ENCODE peak calls at places on chromosome 9, in eight cellular contexts. One of them, this sample, is unnamed.

GRCh38 chr9:130530932-130531331 is 48.4 kb upstream of the FUBP3 start:
- DNase-seq in lower lobe of right lung: no peak
- DNase-seq in IMR-90: no peak
- DNase-seq in CD8-positive, alpha-beta T cell: no peak
- DNase-seq in PC-9: peak
- DNase-seq in mesothelial cell of epicardium: no peak
- DNase-seq in RWPE1: peak
- DNase-seq in activated CD8-positive, alpha-beta T cell treated with anti-CD3 and anti-CD28 coated beads for 36 hours: no peak
- DNase-seq in this sample: no peak

GRCh38 chr9:92247296-92247695 is 46.2 kb downstream of the IARS1 start:
- DNase-seq in lower lobe of right lung: no peak
- DNase-seq in mesothelial cell of epicardium: no peak
- DNase-seq in CD8-positive, alpha-beta T cell: no peak
- DNase-seq in activated CD8-positive, alpha-beta T cell treated with anti-CD3 and anti-CD28 coated beads for 36 hours: no peak
- DNase-seq in IMR-90: peak
- DNase-seq in PC-9: no peak
- DNase-seq in RWPE1: no peak
- DNase-seq in this sample: no peak

GRCh38 chr9:95127249-95128176 is 190.0 kb downstream of the FANCC start:
- DNase-seq in lower lobe of right lung: peak
- DNase-seq in CD8-positive, alpha-beta T cell: peak
- DNase-seq in activated CD8-positive, alpha-beta T cell treated with anti-CD3 and anti-CD28 coated beads for 36 hours: peak
- DNase-seq in PC-9: peak
- DNase-seq in IMR-90: peak
- DNase-seq in mesothelial cell of epicardium: peak
- DNase-seq in RWPE1: peak
- DNase-seq in this sample: peak

GRCh38 chr9:134912126-134912840 is 5.4 kb downstream of the FCN1 start:
- DNase-seq in lower lobe of right lung: peak
- DNase-seq in CD8-positive, alpha-beta T cell: no peak
- DNase-seq in activated CD8-positive, alpha-beta T cell treated with anti-CD3 and anti-CD28 coated beads for 36 hours: no peak
- DNase-seq in PC-9: no peak
- DNase-seq in RWPE1: no peak
- DNase-seq in IMR-90: no peak
- DNase-seq in mesothelial cell of epicardium: peak
- DNase-seq in this sample: no peak

GRCh38 chr9:7561527-7561926 is 238.1 kb downstream of the DMAC1 start:
- DNase-seq in activated CD8-positive, alpha-beta T cell treated with anti-CD3 and anti-CD28 coated beads for 36 hours: no peak
- DNase-seq in mesothelial cell of epicardium: no peak
- DNase-seq in lower lobe of right lung: no peak
- DNase-seq in RWPE1: no peak
- DNase-seq in IMR-90: no peak
- DNase-seq in PC-9: no peak
- DNase-seq in CD8-positive, alpha-beta T cell: no peak
- DNase-seq in this sample: no peak

GRCh38 chr9:110142868-110143866 is 64.8 kb downstream of the C9orf152 start:
- DNase-seq in CD8-positive, alpha-beta T cell: no peak
- DNase-seq in PC-9: no peak
- DNase-seq in IMR-90: no peak
- DNase-seq in lower lobe of right lung: no peak
- DNase-seq in mesothelial cell of epicardium: no peak
- DNase-seq in RWPE1: no peak
- DNase-seq in activated CD8-positive, alpha-beta T cell treated with anti-CD3 and anti-CD28 coated beads for 36 hours: no peak
- DNase-seq in this sample: no peak

GRCh38 chr9:123043081-123043939 is 9.8 kb downstream of the GPR21 start:
- DNase-seq in PC-9: no peak
- DNase-seq in activated CD8-positive, alpha-beta T cell treated with anti-CD3 and anti-CD28 coated beads for 36 hours: no peak
- DNase-seq in IMR-90: no peak
- DNase-seq in mesothelial cell of epicardium: no peak
- DNase-seq in CD8-positive, alpha-beta T cell: no peak
- DNase-seq in RWPE1: no peak
- DNase-seq in lower lobe of right lung: no peak
- DNase-seq in this sample: no peak

GRCh38 chr9:126436545-126437269 is 110.1 kb downstream of the MVB12B start:
- DNase-seq in RWPE1: no peak
- DNase-seq in mesothelial cell of epicardium: no peak
- DNase-seq in PC-9: no peak
- DNase-seq in lower lobe of right lung: no peak
- DNase-seq in activated CD8-positive, alpha-beta T cell treated with anti-CD3 and anti-CD28 coated beads for 36 hours: no peak
- DNase-seq in CD8-positive, alpha-beta T cell: no peak
- DNase-seq in IMR-90: peak
- DNase-seq in this sample: peak

GRCh38 chr9:18720691-18721090 is 246.7 kb downstream of the ADAMTSL1 start:
- DNase-seq in mesothelial cell of epicardium: no peak
- DNase-seq in IMR-90: peak
- DNase-seq in CD8-positive, alpha-beta T cell: no peak
- DNase-seq in lower lobe of right lung: no peak
- DNase-seq in PC-9: no peak
- DNase-seq in RWPE1: no peak
- DNase-seq in activated CD8-positive, alpha-beta T cell treated with anti-CD3 and anti-CD28 coated beads for 36 hours: no peak
- DNase-seq in this sample: no peak

GRCh38 chr9:129319938-129320481 is 141.9 kb upstream of the IER5L start:
- DNase-seq in PC-9: no peak
- DNase-seq in CD8-positive, alpha-beta T cell: no peak
- DNase-seq in RWPE1: no peak
- DNase-seq in activated CD8-positive, alpha-beta T cell treated with anti-CD3 and anti-CD28 coated beads for 36 hours: no peak
- DNase-seq in IMR-90: no peak
- DNase-seq in mesothelial cell of epicardium: peak
- DNase-seq in lower lobe of right lung: no peak
- DNase-seq in this sample: no peak

GRCh38 chr9:118558891-118559290 is 810.3 kb downstream of the BRINP1 start:
- DNase-seq in RWPE1: no peak
- DNase-seq in mesothelial cell of epicardium: no peak
- DNase-seq in IMR-90: no peak
- DNase-seq in PC-9: no peak
- DNase-seq in CD8-positive, alpha-beta T cell: no peak
- DNase-seq in lower lobe of right lung: no peak
- DNase-seq in activated CD8-positive, alpha-beta T cell treated with anti-CD3 and anti-CD28 coated beads for 36 hours: no peak
- DNase-seq in this sample: no peak

GRCh38 chr9:78029601-78030552 is 1.7 kb downstream of the GNAQ start:
- DNase-seq in RWPE1: peak
- DNase-seq in CD8-positive, alpha-beta T cell: no peak
- DNase-seq in mesothelial cell of epicardium: no peak
- DNase-seq in activated CD8-positive, alpha-beta T cell treated with anti-CD3 and anti-CD28 coated beads for 36 hours: peak
- DNase-seq in PC-9: peak
- DNase-seq in IMR-90: peak
- DNase-seq in lower lobe of right lung: peak
- DNase-seq in this sample: peak

GRCh38 chr9:90600029-90600428 is 42.6 kb downstream of the DIRAS2 start:
- DNase-seq in CD8-positive, alpha-beta T cell: no peak
- DNase-seq in lower lobe of right lung: no peak
- DNase-seq in mesothelial cell of epicardium: no peak
- DNase-seq in IMR-90: no peak
- DNase-seq in PC-9: no peak
- DNase-seq in activated CD8-positive, alpha-beta T cell treated with anti-CD3 and anti-CD28 coated beads for 36 hours: no peak
- DNase-seq in RWPE1: peak
- DNase-seq in this sample: no peak

GRCh38 chr9:124012368-124013262 is 1.0 kb downstream of the LHX2 start:
- DNase-seq in lower lobe of right lung: no peak
- DNase-seq in mesothelial cell of epicardium: no peak
- DNase-seq in RWPE1: no peak
- DNase-seq in IMR-90: no peak
- DNase-seq in PC-9: no peak
- DNase-seq in CD8-positive, alpha-beta T cell: no peak
- DNase-seq in activated CD8-positive, alpha-beta T cell treated with anti-CD3 and anti-CD28 coated beads for 36 hours: no peak
- DNase-seq in this sample: no peak

GRCh38 chr9:104991144-104991953 is 63.4 kb upstream of the ABCA1 start:
- DNase-seq in IMR-90: peak
- DNase-seq in RWPE1: peak
- DNase-seq in activated CD8-positive, alpha-beta T cell treated with anti-CD3 and anti-CD28 coated beads for 36 hours: peak
- DNase-seq in lower lobe of right lung: peak
- DNase-seq in CD8-positive, alpha-beta T cell: peak
- DNase-seq in PC-9: peak
- DNase-seq in mesothelial cell of epicardium: peak
- DNase-seq in this sample: peak

GRCh38 chr9:134936021-134936761 is 18.5 kb upstream of the FCN1 start:
- DNase-seq in CD8-positive, alpha-beta T cell: no peak
- DNase-seq in RWPE1: peak
- DNase-seq in mesothelial cell of epicardium: no peak
- DNase-seq in lower lobe of right lung: peak
- DNase-seq in IMR-90: no peak
- DNase-seq in activated CD8-positive, alpha-beta T cell treated with anti-CD3 and anti-CD28 coated beads for 36 hours: no peak
- DNase-seq in PC-9: no peak
- DNase-seq in this sample: no peak

GRCh38 chr9:89911721-89912604 is 307.2 kb downstream of the GADD45G start:
- DNase-seq in IMR-90: peak
- DNase-seq in CD8-positive, alpha-beta T cell: no peak
- DNase-seq in activated CD8-positive, alpha-beta T cell treated with anti-CD3 and anti-CD28 coated beads for 36 hours: no peak
- DNase-seq in lower lobe of right lung: no peak
- DNase-seq in RWPE1: no peak
- DNase-seq in mesothelial cell of epicardium: no peak
- DNase-seq in PC-9: no peak
- DNase-seq in this sample: no peak

GRCh38 chr9:5767968-5768932 is 64.7 kb downstream of the ERMP1 start:
- DNase-seq in IMR-90: no peak
- DNase-seq in activated CD8-positive, alpha-beta T cell treated with anti-CD3 and anti-CD28 coated beads for 36 hours: peak
- DNase-seq in mesothelial cell of epicardium: no peak
- DNase-seq in RWPE1: no peak
- DNase-seq in CD8-positive, alpha-beta T cell: no peak
- DNase-seq in PC-9: no peak
- DNase-seq in lower lobe of right lung: no peak
- DNase-seq in this sample: no peak

GRCh38 chr9:136264046-136264802 is 18.6 kb upstream of the QSOX2 start:
- DNase-seq in lower lobe of right lung: no peak
- DNase-seq in CD8-positive, alpha-beta T cell: no peak
- DNase-seq in activated CD8-positive, alpha-beta T cell treated with anti-CD3 and anti-CD28 coated beads for 36 hours: no peak
- DNase-seq in IMR-90: no peak
- DNase-seq in PC-9: no peak
- DNase-seq in RWPE1: no peak
- DNase-seq in mesothelial cell of epicardium: no peak
- DNase-seq in this sample: no peak
- TF ChIP-seq CTCF in lower lobe of right lung: no peak
- TF ChIP-seq CTCF in CD8-positive, alpha-beta T cell: no peak
- TF ChIP-seq CTCF in activated CD8-positive, alpha-beta T cell treated with anti-CD3 and anti-CD28 coated beads for 36 hours: no peak
- TF ChIP-seq CTCF in IMR-90: no peak
- TF ChIP-seq CTCF in PC-9: no peak
- TF ChIP-seq CTCF in RWPE1: no peak
- TF ChIP-seq CTCF in mesothelial cell of epicardium: no peak
- TF ChIP-seq CTCF in this sample: peak

GRCh38 chr9:100498592-100498991 is 25.6 kb downstream of the TMEFF1 start:
- DNase-seq in IMR-90: peak
- DNase-seq in PC-9: no peak
- DNase-seq in CD8-positive, alpha-beta T cell: no peak
- DNase-seq in lower lobe of right lung: no peak
- DNase-seq in activated CD8-positive, alpha-beta T cell treated with anti-CD3 and anti-CD28 coated beads for 36 hours: no peak
- DNase-seq in RWPE1: peak
- DNase-seq in mesothelial cell of epicardium: no peak
- DNase-seq in this sample: no peak

GRCh38 chr9:100489836-100490235 is 16.9 kb downstream of the TMEFF1 start:
- DNase-seq in PC-9: no peak
- DNase-seq in IMR-90: no peak
- DNase-seq in mesothelial cell of epicardium: no peak
- DNase-seq in activated CD8-positive, alpha-beta T cell treated with anti-CD3 and anti-CD28 coated beads for 36 hours: no peak
- DNase-seq in lower lobe of right lung: no peak
- DNase-seq in RWPE1: no peak
- DNase-seq in CD8-positive, alpha-beta T cell: no peak
- DNase-seq in this sample: no peak

GRCh38 chr9:100488171-100488570 is 15.2 kb downstream of the TMEFF1 start:
- DNase-seq in IMR-90: no peak
- DNase-seq in RWPE1: no peak
- DNase-seq in PC-9: no peak
- DNase-seq in CD8-positive, alpha-beta T cell: no peak
- DNase-seq in lower lobe of right lung: no peak
- DNase-seq in activated CD8-positive, alpha-beta T cell treated with anti-CD3 and anti-CD28 coated beads for 36 hours: no peak
- DNase-seq in mesothelial cell of epicardium: no peak
- DNase-seq in this sample: no peak

DNA sequence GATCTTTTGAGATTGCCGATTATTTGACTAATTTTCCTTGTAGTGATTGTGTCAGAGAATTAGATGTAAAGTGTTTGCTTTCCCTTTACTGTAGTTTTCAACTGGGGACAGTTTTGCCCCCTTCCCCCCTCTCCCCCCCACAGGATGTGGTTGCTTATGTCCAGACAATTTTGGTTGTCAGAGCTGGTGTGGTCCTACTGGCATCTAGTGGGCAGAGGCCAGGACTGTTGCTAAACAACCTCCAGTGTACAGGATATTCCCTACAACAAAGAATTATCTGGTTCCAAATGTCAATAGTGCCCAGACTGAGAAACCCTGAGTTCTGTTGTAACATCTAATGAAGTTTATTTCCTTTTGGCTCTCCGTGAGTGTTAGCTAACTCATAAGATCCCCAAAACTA is 20.0 kb downstream of the TMEFF1 start:
- DNase-seq in IMR-90: peak
- DNase-seq in PC-9: no peak
- DNase-seq in mesothelial cell of epicardium: no peak
- DNase-seq in CD8-positive, alpha-beta T cell: no peak
- DNase-seq in RWPE1: no peak
- DNase-seq in activated CD8-positive, alpha-beta T cell treated with anti-CD3 and anti-CD28 coated beads for 36 hours: no peak
- DNase-seq in lower lobe of right lung: no peak
- DNase-seq in this sample: peak
- TF ChIP-seq CTCF in IMR-90: peak
- TF ChIP-seq CTCF in PC-9: no peak
- TF ChIP-seq CTCF in mesothelial cell of epicardium: no peak
- TF ChIP-seq CTCF in CD8-positive, alpha-beta T cell: no peak
- TF ChIP-seq CTCF in RWPE1: peak
- TF ChIP-seq CTCF in activated CD8-positive, alpha-beta T cell treated with anti-CD3 and anti-CD28 coated beads for 36 hours: no peak
- TF ChIP-seq CTCF in lower lobe of right lung: no peak
- TF ChIP-seq CTCF in this sample: peak

GRCh38 chr9:128192601-128193371 is 1.4 kb upstream of the CIZ1 start:
- DNase-seq in CD8-positive, alpha-beta T cell: no peak
- DNase-seq in PC-9: peak
- DNase-seq in lower lobe of right lung: peak
- DNase-seq in mesothelial cell of epicardium: no peak
- DNase-seq in IMR-90: peak
- DNase-seq in RWPE1: peak
- DNase-seq in activated CD8-positive, alpha-beta T cell treated with anti-CD3 and anti-CD28 coated beads for 36 hours: peak
- DNase-seq in this sample: peak
- TF ChIP-seq CTCF in CD8-positive, alpha-beta T cell: peak
- TF ChIP-seq CTCF in PC-9: no peak
- TF ChIP-seq CTCF in lower lobe of right lung: no peak
- TF ChIP-seq CTCF in mesothelial cell of epicardium: no peak
- TF ChIP-seq CTCF in IMR-90: no peak
- TF ChIP-seq CTCF in RWPE1: peak
- TF ChIP-seq CTCF in activated CD8-positive, alpha-beta T cell treated with anti-CD3 and anti-CD28 coated beads for 36 hours: peak
- TF ChIP-seq CTCF in this sample: peak

GRCh38 chr9:98255064-98255577 is 328 bp downstream of the TBC1D2 start:
- DNase-seq in lower lobe of right lung: peak
- DNase-seq in activated CD8-positive, alpha-beta T cell treated with anti-CD3 and anti-CD28 coated beads for 36 hours: peak
- DNase-seq in IMR-90: peak
- DNase-seq in CD8-positive, alpha-beta T cell: no peak
- DNase-seq in PC-9: no peak
- DNase-seq in RWPE1: peak
- DNase-seq in mesothelial cell of epicardium: no peak
- DNase-seq in this sample: peak

GRCh38 chr9:98254236-98255063 is 999 bp downstream of the TBC1D2 start:
- DNase-seq in IMR-90: no peak
- DNase-seq in PC-9: no peak
- DNase-seq in mesothelial cell of epicardium: no peak
- DNase-seq in CD8-positive, alpha-beta T cell: no peak
- DNase-seq in RWPE1: peak
- DNase-seq in lower lobe of right lung: no peak
- DNase-seq in activated CD8-positive, alpha-beta T cell treated with anti-CD3 and anti-CD28 coated beads for 36 hours: no peak
- DNase-seq in this sample: no peak

GRCh38 chr9:98256632-98257218 is 1.3 kb upstream of the TBC1D2 start:
- DNase-seq in RWPE1: peak
- DNase-seq in PC-9: no peak
- DNase-seq in activated CD8-positive, alpha-beta T cell treated with anti-CD3 and anti-CD28 coated beads for 36 hours: peak
- DNase-seq in CD8-positive, alpha-beta T cell: peak
- DNase-seq in IMR-90: no peak
- DNase-seq in mesothelial cell of epicardium: no peak
- DNase-seq in lower lobe of right lung: no peak
- DNase-seq in this sample: no peak

GRCh38 chr9:98253563-98253962 is 1.9 kb downstream of the TBC1D2 start:
- DNase-seq in mesothelial cell of epicardium: no peak
- DNase-seq in PC-9: peak
- DNase-seq in CD8-positive, alpha-beta T cell: no peak
- DNase-seq in activated CD8-positive, alpha-beta T cell treated with anti-CD3 and anti-CD28 coated beads for 36 hours: no peak
- DNase-seq in IMR-90: no peak
- DNase-seq in lower lobe of right lung: no peak
- DNase-seq in RWPE1: peak
- DNase-seq in this sample: no peak

GRCh38 chr9:98255578-98256296 is at the start of gene TBC1D2:
- DNase-seq in RWPE1: peak
- DNase-seq in CD8-positive, alpha-beta T cell: peak
- DNase-seq in mesothelial cell of epicardium: peak
- DNase-seq in IMR-90: peak
- DNase-seq in activated CD8-positive, alpha-beta T cell treated with anti-CD3 and anti-CD28 coated beads for 36 hours: peak
- DNase-seq in lower lobe of right lung: peak
- DNase-seq in PC-9: peak
- DNase-seq in this sample: peak
- TF ChIP-seq CTCF in RWPE1: no peak
- TF ChIP-seq CTCF in CD8-positive, alpha-beta T cell: peak
- TF ChIP-seq CTCF in mesothelial cell of epicardium: no peak
- TF ChIP-seq CTCF in IMR-90: no peak
- TF ChIP-seq CTCF in activated CD8-positive, alpha-beta T cell treated with anti-CD3 and anti-CD28 coated beads for 36 hours: peak
- TF ChIP-seq CTCF in lower lobe of right lung: peak
- TF ChIP-seq CTCF in PC-9: peak
- TF ChIP-seq CTCF in this sample: peak

This sample was measured in HFFc6.